ENCODE peak calls at places on chromosome 2, in four cellular contexts. One of them, this sample, is unnamed.

GRCh38 chr2:43083710-43084698 is 142.4 kb downstream of the ZFP36L2 start:
- DNase-seq in aorta: peak; percentile 78
- DNase-seq in ovary: peak; percentile 69
- DNase-seq in tibial nerve: no peak
- DNase-seq in this sample: no peak

GRCh38 chr2:213021971-213022899 is 129.2 kb downstream of the IKZF2 start:
- DNase-seq in aorta: no peak
- DNase-seq in tibial nerve: no peak
- DNase-seq in ovary: no peak
- DNase-seq in this sample: no peak

GRCh38 chr2:131156452-131157149 is 51.5 kb downstream of the PLEKHB2 start:
- DNase-seq in ovary: no peak
- DNase-seq in aorta: no peak
- DNase-seq in tibial nerve: no peak
- DNase-seq in this sample: no peak

GRCh38 chr2:231482806-231483391 is 18.6 kb upstream of the NCL start:
- DNase-seq in tibial nerve: peak; percentile 60
- DNase-seq in ovary: peak; percentile 71
- DNase-seq in aorta: peak; percentile 85
- DNase-seq in this sample: peak; percentile 69

GRCh38 chr2:145652992-145653545 is 1133.2 kb upstream of the ZEB2 start:
- DNase-seq in tibial nerve: no peak
- DNase-seq in aorta: no peak
- DNase-seq in ovary: no peak
- DNase-seq in this sample: no peak

GRCh38 chr2:121689356-121689755 is 40.1 kb upstream of the CLASP1 start:
- DNase-seq in ovary: no peak
- DNase-seq in tibial nerve: no peak
- DNase-seq in aorta: no peak
- DNase-seq in this sample: no peak

GRCh38 chr2:11889101-11889850 is 142.8 kb downstream of the LPIN1 start:
- DNase-seq in tibial nerve: no peak
- DNase-seq in aorta: no peak
- DNase-seq in ovary: no peak
- DNase-seq in this sample: no peak

GRCh38 chr2:112721819-112722522 is 1.2 kb downstream of the NT5DC4 start:
- DNase-seq in tibial nerve: no peak
- DNase-seq in ovary: no peak
- DNase-seq in aorta: no peak
- DNase-seq in this sample: no peak

GRCh38 chr2:60440080-60440753 is 113.2 kb downstream of the BCL11A start:
- DNase-seq in aorta: no peak
- DNase-seq in tibial nerve: no peak
- DNase-seq in ovary: no peak
- DNase-seq in this sample: no peak

GRCh38 chr2:128423788-128424165 is 105.1 kb upstream of the HS6ST1 start:
- DNase-seq in aorta: no peak
- DNase-seq in ovary: no peak
- DNase-seq in tibial nerve: no peak
- DNase-seq in this sample: no peak

GRCh38 chr2:71001592-71002570 is 7.2 kb upstream of the TEX261 start:
- DNase-seq in tibial nerve: no peak
- DNase-seq in ovary: no peak
- DNase-seq in aorta: no peak
- DNase-seq in this sample: no peak

GRCh38 chr2:86825728-86826386 is 35.1 kb upstream of the CD8A start:
- DNase-seq in tibial nerve: no peak
- DNase-seq in aorta: no peak
- DNase-seq in ovary: no peak
- DNase-seq in this sample: no peak

GRCh38 chr2:117985092-117985491 is 28.8 kb downstream of the CCDC93 start:
- DNase-seq in tibial nerve: no peak
- DNase-seq in ovary: no peak
- DNase-seq in aorta: no peak
- DNase-seq in this sample: no peak

GRCh38 chr2:23788100-23788499 is 138.8 kb downstream of the ATAD2B start:
- DNase-seq in aorta: no peak
- DNase-seq in ovary: no peak
- DNase-seq in tibial nerve: no peak
- DNase-seq in this sample: no peak

GRCh38 chr2:20231632-20232031 is 6.7 kb upstream of the SDC1 start:
- DNase-seq in aorta: no peak
- DNase-seq in tibial nerve: no peak
- DNase-seq in ovary: no peak
- DNase-seq in this sample: peak; percentile 99

GRCh38 chr2:136361521-136361920 is 243.6 kb upstream of the CXCR4 start:
- DNase-seq in aorta: no peak
- DNase-seq in ovary: no peak
- DNase-seq in tibial nerve: no peak
- DNase-seq in this sample: no peak

GRCh38 chr2:218879881-218880748 is 537 bp upstream of the WNT10A start:
- DNase-seq in ovary: no peak
- DNase-seq in aorta: peak; percentile 65
- DNase-seq in tibial nerve: no peak
- DNase-seq in this sample: no peak

GRCh38 chr2:209600257-209601180 is 171.1 kb upstream of the UNC80 start:
- DNase-seq in tibial nerve: no peak
- DNase-seq in ovary: no peak
- DNase-seq in aorta: no peak
- DNase-seq in this sample: no peak

GRCh38 chr2:2791031-2791430 is 460.0 kb upstream of the MYT1L start:
- DNase-seq in tibial nerve: no peak
- DNase-seq in aorta: no peak
- DNase-seq in ovary: no peak
- DNase-seq in this sample: no peak

GRCh38 chr2:39469807-39470206 is 32.7 kb upstream of the MAP4K3 start:
- DNase-seq in tibial nerve: no peak
- DNase-seq in ovary: no peak
- DNase-seq in aorta: no peak
- DNase-seq in this sample: no peak

GRCh38 chr2:183614797-183615429 is 490.7 kb downstream of the NUP35 start:
- DNase-seq in ovary: no peak
- DNase-seq in aorta: no peak
- DNase-seq in tibial nerve: no peak
- DNase-seq in this sample: no peak

GRCh38 chr2:225668606-225669266 is 269.2 kb downstream of the NYAP2 start:
- DNase-seq in ovary: no peak
- DNase-seq in tibial nerve: peak; percentile 56
- DNase-seq in aorta: no peak
- DNase-seq in this sample: no peak

GRCh38 chr2:205585451-205586045 is 96.8 kb upstream of the NRP2 start:
- DNase-seq in ovary: no peak
- DNase-seq in aorta: no peak
- DNase-seq in tibial nerve: no peak
- DNase-seq in this sample: no peak

GRCh38 chr2:240613781-240614180 is 11.5 kb upstream of the GPR35 start:
- DNase-seq in aorta: no peak
- DNase-seq in ovary: no peak
- DNase-seq in tibial nerve: no peak
- DNase-seq in this sample: no peak

GRCh38 chr2:26164231-26164630 is 8.7 kb upstream of the GAREM2 start:
- DNase-seq in ovary: no peak
- DNase-seq in tibial nerve: no peak
- DNase-seq in aorta: no peak
- DNase-seq in this sample: no peak

DNA sequence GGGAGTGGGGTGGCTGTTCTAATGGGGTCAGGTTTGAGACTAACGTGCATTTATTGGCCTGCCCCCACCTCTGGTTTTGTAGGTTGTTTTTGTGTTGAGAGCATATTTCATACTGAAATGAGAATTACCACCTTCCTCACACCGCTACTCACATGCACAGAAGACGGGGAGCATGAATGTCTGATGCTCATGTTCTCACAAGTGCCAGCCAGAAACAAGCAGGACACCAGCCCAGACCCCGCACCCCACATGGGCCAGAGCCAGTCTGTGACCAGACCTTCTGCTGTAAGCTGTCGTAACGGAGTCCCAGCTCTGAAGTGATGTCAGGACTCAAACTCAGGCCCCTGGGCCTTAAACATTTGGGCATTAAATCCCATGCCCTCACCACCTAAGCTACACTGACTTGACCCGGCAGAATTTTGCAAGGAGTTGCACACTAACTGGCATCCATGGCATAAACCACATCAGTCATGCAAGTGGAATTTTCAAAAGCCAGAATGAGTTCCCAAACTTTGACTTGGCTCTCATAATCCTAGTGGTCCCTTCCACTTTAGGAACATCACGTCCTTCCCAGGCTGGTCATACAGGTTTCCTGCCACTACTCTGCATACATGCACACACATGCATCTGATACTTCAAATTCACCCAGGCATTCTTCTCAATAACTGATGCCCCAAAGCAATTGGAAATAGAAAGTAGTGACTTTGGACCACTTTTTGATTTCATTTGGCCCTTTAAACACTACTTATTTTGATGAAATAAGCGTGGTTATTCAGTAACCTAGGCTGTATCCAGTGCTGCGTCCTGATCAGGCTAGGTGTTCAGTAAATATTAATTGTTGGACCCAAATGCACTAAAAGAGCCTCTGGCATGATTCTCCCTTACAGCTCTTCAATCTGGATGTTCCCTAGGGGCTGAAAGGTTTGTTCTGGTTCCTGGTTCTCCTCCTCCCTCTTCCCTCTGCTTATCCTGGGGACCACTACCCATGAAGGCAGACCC is 223.1 kb upstream of the ID2 start:
- DNase-seq in aorta: no peak
- DNase-seq in ovary: no peak
- DNase-seq in tibial nerve: no peak
- DNase-seq in this sample: no peak
- H3K4me1 ChIP-seq in aorta: no peaks in the 10 kb centered on the region
- H3K4me1 ChIP-seq in ovary: no peaks in the 10 kb centered on the region
- H3K4me1 ChIP-seq in tibial nerve: no peaks in the 10 kb centered on the region
- H3K4me1 ChIP-seq in this sample: no peaks in the 10 kb centered on the region

GRCh38 chr2:105496271-105496670 is 97.4 kb upstream of the FHL2 start:
- DNase-seq in ovary: peak; percentile 52
- DNase-seq in tibial nerve: peak; percentile 49
- DNase-seq in aorta: no peak
- DNase-seq in this sample: no peak

GRCh38 chr2:105498281-105498846 is 99.5 kb upstream of the FHL2 start:
- DNase-seq in aorta: no peak
- DNase-seq in ovary: no peak
- DNase-seq in tibial nerve: no peak
- DNase-seq in this sample: no peak

GRCh38 chr2:105502625-105503334 is 103.9 kb upstream of the FHL2 start:
- DNase-seq in aorta: no peak
- DNase-seq in tibial nerve: no peak
- DNase-seq in ovary: no peak
- DNase-seq in this sample: no peak

GRCh38 chr2:105494683-105495425 is 96.0 kb upstream of the FHL2 start:
- DNase-seq in tibial nerve: no peak
- DNase-seq in aorta: no peak
- DNase-seq in ovary: no peak
- DNase-seq in this sample: no peak

DNA sequence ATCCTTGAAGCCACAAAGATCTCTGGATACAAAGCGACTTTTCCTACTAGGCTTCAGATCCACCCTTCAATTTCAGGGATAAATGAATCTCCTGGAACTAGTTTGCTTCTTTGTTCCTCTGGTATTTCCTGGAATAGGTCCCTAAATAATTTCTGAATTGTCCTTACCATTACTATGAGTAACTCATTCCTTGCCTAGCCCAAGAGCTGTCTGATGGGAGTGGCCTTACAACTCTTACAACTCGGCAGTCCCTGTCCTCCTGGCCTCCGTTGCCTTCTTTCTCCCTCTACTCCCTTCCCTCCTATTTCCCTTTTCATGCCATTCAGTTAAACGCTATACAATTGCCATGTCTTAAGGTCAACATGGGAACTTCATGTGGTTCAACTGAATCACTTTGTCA is 98.2 kb upstream of the FHL2 start:
- DNase-seq in ovary: no peak
- DNase-seq in tibial nerve: no peak
- DNase-seq in aorta: no peak
- DNase-seq in this sample: no peak
- H3K4me1 ChIP-seq in ovary: peaks cover 20% of the 10 kb centered on the region
- H3K4me1 ChIP-seq in tibial nerve: no peaks in the 10 kb centered on the region
- H3K4me1 ChIP-seq in aorta: no peaks in the 10 kb centered on the region
- H3K4me1 ChIP-seq in this sample: no peaks in the 10 kb centered on the region

GRCh38 chr2:37555457-37555856 is 116.0 kb downstream of the CDC42EP3 start:
- DNase-seq in tibial nerve: no peak
- DNase-seq in aorta: no peak
- DNase-seq in ovary: no peak
- DNase-seq in this sample: no peak
- H3K4me1 ChIP-seq in tibial nerve: no peaks in the 10 kb centered on the region
- H3K4me1 ChIP-seq in aorta: no peaks in the 10 kb centered on the region
- H3K4me1 ChIP-seq in ovary: no peaks in the 10 kb centered on the region
- H3K4me1 ChIP-seq in this sample: peaks cover 9% of the 10 kb centered on the region

GRCh38 chr2:201191132-201191875 is 8.4 kb downstream of the CASP10 start:
- DNase-seq in ovary: no peak
- DNase-seq in aorta: no peak
- DNase-seq in tibial nerve: no peak
- DNase-seq in this sample: no peak
- H3K4me1 ChIP-seq in ovary: no peaks in the 10 kb centered on the region
- H3K4me1 ChIP-seq in aorta: no peaks in the 10 kb centered on the region
- H3K4me1 ChIP-seq in tibial nerve: no peaks in the 10 kb centered on the region
- H3K4me1 ChIP-seq in this sample: no peaks in the 10 kb centered on the region